ENCODE peak calls at places on chromosomes 1 and 21, in six cellular contexts. O is H1, H is K562, M is SK-N-SH, E is HepG2, I is GM12878. K is an unnamed sample. For H3K27me3, the result is how much of the 10 kb centered on the place peaks cover.

GRCh38 chr21:42621828-42622199 is 31.6 kb upstream of the PDE9A start:
- DNase-seq in O (no peak), H (no peak), M (no peak), E (no peak), I (no peak), K (no peak)

GRCh38 chr1:234751678-234752077 is 141.7 kb upstream of the IRF2BP2 start:
- DNase-seq in O (no peak), H (no peak), M (no peak), E (no peak), I (no peak), K (no peak)

GRCh38 chr1:165632152-165632469 is 1.1 kb downstream of the MGST3 start:
- DNase-seq in O (no peak), H (no peak), M (no peak), E (no peak), I (no peak), K (no peak)

GRCh38 chr1:152981181-152981871 is 2.6 kb upstream of the SPRR1A start:
- DNase-seq in O (peak), H (no peak), M (no peak), E (no peak), I (no peak), K (no peak)

GRCh38 chr1:232334811-232335210 is 295.1 kb downstream of the SIPA1L2 start:
- DNase-seq in O (no peak), H (no peak), M (no peak), E (no peak), I (no peak), K (no peak)

GRCh38 chr1:229582011-229582694 is 23.6 kb upstream of the ABCB10 start:
- DNase-seq in O (no peak), H (no peak), M (no peak), E (peak), I (no peak), K (peak)

GRCh38 chr1:109984190-109984455 is 442 bp upstream of the AHCYL1 start:
- DNase-seq in O (no peak), H (no peak), M (no peak), E (no peak), I (no peak), K (no peak)

GRCh38 chr1:28246427-28246832 is 10.5 kb downstream of the ATP5IF1 start:
- DNase-seq in O (no peak), H (no peak), M (no peak), E (peak), I (peak), K (peak)

GRCh38 chr21:29219165-29219770 is 79.5 kb upstream of the BACH1 start:
- DNase-seq in O (no peak), H (no peak), M (no peak), E (no peak), I (no peak), K (no peak)

GRCh38 chr1:222048030-222048632 is 306.2 kb upstream of the DUSP10 start:
- DNase-seq in O (no peak), H (no peak), M (peak), E (no peak), I (peak), K (no peak)

GRCh38 chr21:44083631-44084291 is 23.4 kb upstream of the PWP2 start:
- DNase-seq in O (no peak), H (no peak), M (no peak), E (no peak), I (no peak), K (no peak)

GRCh38 chr1:78165816-78166215 is 120.0 kb downstream of the GIPC2 start:
- DNase-seq in O (no peak), H (no peak), M (no peak), E (no peak), I (no peak), K (no peak)

GRCh38 chr1:55481634-55482033 is 266.5 kb upstream of the USP24 start:
- DNase-seq in O (no peak), H (no peak), M (no peak), E (no peak), I (no peak), K (no peak)

GRCh38 chr1:161267332-161267731 is 8.8 kb downstream of the PCP4L1 start:
- DNase-seq in O (no peak), H (no peak), M (no peak), E (no peak), I (no peak), K (no peak)

GRCh38 chr1:177934927-177935326 is 34.9 kb downstream of the SEC16B start:
- DNase-seq in O (no peak), H (no peak), M (no peak), E (no peak), I (no peak), K (no peak)

GRCh38 chr1:177936016-177936415 is 33.8 kb downstream of the SEC16B start:
- DNase-seq in O (no peak), H (no peak), M (no peak), E (no peak), I (no peak), K (no peak)

GRCh38 chr1:177937931-177938330 is 31.9 kb downstream of the SEC16B start:
- DNase-seq in O (no peak), H (no peak), M (no peak), E (no peak), I (no peak), K (no peak)

GRCh38 chr1:177934461-177934860 is 35.4 kb downstream of the SEC16B start:
- DNase-seq in O (no peak), H (no peak), M (no peak), E (no peak), I (no peak), K (no peak)

DNA sequence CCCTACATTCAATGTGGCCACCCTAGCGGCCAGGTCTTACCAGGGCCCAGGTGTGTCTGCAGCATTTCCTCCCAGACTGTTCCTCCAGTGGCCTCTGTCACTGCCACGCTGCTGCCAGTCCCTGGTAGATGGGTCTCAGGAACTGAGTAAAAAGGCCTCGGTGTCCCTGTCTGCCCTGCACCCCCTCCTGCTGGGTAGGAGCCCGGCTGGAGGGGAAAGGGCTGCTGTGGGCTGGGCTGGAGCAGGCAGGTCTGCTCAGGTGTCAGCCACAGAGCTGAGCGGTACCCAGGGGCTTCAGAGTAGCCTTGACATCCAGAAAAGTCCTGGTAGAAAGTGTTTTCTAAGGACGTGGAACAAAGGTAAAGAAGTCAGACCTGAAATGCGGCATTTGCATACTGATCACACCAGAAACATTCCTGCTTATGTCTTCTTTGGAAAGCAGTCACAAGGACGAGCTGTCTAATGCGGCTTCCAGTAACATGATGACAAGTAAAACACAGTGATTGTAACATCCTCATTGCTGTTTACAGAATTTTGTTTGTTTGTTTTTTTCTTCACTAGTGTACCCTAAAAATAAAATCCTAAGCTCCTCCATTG is 32.6 kb downstream of the SEC16B start:
- DNase-seq in O (no peak), H (no peak), M (no peak), E (no peak), I (no peak), K (no peak)
- TF ChIP-seq GABPA in O (no peak), H (no peak), M (no peak), E (no peak), I (no peak), K (no peak)

DNA sequence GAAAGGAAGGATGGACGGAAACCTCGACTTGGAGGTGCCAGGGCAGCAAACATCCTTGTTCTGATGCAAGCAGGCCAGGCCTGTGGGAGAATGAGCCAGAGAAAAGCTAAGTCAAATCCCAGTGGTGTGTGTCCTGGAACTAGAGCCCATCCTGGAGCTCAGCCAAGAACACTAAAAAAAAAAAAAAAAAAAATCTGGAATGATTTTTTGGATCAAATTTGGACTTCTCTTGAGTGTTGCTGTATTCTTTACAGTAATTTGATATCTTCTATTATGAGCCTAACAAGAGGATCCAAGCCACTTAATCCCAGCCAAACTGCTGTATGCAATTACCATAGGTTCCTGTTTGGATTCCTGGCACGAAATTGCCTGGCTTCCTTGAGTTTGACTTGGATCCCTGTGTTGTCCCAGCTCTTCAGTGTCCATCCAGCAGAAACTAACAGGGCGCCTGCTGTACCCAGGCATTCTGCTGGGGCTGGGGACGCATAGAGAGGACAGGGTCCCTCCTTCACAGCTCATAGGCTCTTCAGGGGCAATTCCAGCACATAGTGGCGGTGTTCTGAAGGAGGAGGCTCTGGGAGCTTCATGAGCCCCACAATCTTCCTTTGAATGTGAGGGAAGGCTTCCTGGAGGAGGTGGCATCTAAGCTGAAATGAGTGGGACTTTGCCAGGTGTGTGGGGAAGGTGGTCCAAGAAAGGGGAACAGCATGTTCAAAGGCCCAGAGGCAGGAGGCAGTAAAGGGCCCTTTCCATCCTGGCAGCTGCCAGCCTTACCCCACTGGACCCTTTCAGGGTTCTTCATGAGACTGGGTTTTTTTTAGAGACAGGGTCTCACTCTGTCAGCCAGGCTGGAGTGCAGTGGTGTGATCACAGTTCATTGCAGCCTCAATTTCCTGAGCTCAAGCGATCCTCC is 24.7 kb downstream of the EPHX1 start:
- DNase-seq in O (no peak), H (no peak), M (no peak), E (no peak), I (no peak), K (no peak)
- TF ChIP-seq POLR2AphosphoS5 in O (no peak), H (no peak), M (no peak), E (no peak), I (no peak), K (no peak)

GRCh38 chr21:32413697-32414578 is 1.4 kb downstream of the EVA1C start:
- DNase-seq in O (no peak), H (no peak), M (no peak), E (no peak), I (no peak), K (no peak)
- H3K27me3 ChIP-seq in O (under half), H (under half), M (under half), E (under half), I (under half), K (under half)

DNA sequence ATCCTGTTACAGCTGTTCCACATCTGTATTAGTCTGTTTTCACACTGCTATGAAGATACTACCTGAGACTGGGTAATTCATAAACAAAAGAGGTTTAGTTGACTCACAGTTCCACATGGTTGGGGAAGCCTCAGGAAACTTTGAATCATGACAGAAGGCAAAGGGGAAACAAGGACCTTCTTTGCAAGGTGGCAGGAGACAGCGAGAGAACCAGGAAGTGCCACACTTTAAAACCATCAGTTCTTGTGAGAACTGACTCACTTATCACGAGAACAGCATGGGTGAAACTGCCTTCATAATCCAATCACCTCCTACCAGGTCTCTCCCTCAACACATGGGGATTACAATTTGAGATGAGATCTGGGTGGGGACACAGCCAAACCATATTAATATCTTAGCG is 110.3 kb upstream of the TRABD2B start:
- DNase-seq in O (no peak), H (no peak), M (no peak), E (no peak), I (no peak), K (no peak)
- TF ChIP-seq GABPA in O (no peak), H (no peak), M (no peak), E (no peak), I (no peak), K (no peak)